ENCODE peak calls at places on chromosomes 13 and 19, in eight cellular contexts. A is progenitor cell of endocrine pancreas; Y is KBM-7; V is effector memory CD8-positive, alpha-beta T cell; O is GM04504; W is tibial nerve; X is naive thymus-derived CD8-positive, alpha-beta T cell; N is pancreas. Q is an unnamed sample.

GRCh38 chr19:33247441-33247819 is 21.8 kb upstream of the SLC7A10 start:
- DNase-seq in X (no peak), W (no peak), Y (no peak), V (no peak), N (no peak), A (no peak), O (no peak), Q (no peak)

GRCh38 chr13:59483441-59484116 is 680.1 kb downstream of the DIAPH3 start:
- DNase-seq in X (no peak), A (no peak), N (no peak), W (no peak), V (no peak), Y (peak), O (no peak), Q (no peak)

GRCh38 chr13:44680746-44681355 is 104.7 kb upstream of the TSC22D1 start:
- DNase-seq in N (no peak), V (no peak), X (no peak), Y (no peak), A (no peak), W (no peak), O (no peak), Q (no peak)

GRCh38 chr13:113137656-113138292 is 15.2 kb downstream of the F10 start:
- DNase-seq in W (no peak), V (no peak), Y (no peak), O (no peak), N (no peak), A (no peak), X (no peak), Q (no peak)

GRCh38 chr19:45110811-45111210 is 17.8 kb downstream of the PPP1R37 start:
- DNase-seq in A (no peak), O (no peak), V (no peak), X (no peak), W (no peak), N (no peak), Y (no peak), Q (no peak)

GRCh38 chr19:21028969-21029268 is 8.5 kb downstream of the ZNF430 start:
- DNase-seq in V (no peak), N (no peak), X (no peak), Y (no peak), O (no peak), A (no peak), W (no peak), Q (no peak)

GRCh38 chr13:112997188-112998135 is 28.4 kb downstream of the MCF2L start:
- DNase-seq in Y (no peak), W (no peak), X (no peak), A (no peak), O (no peak), N (no peak), V (no peak), Q (no peak)

GRCh38 chr13:59477011-59477410 is 686.7 kb downstream of the DIAPH3 start:
- DNase-seq in A (no peak), O (no peak), X (no peak), W (no peak), Y (no peak), N (no peak), V (no peak), Q (no peak)

GRCh38 chr13:33132644-33133440 is 116.6 kb downstream of the KL start:
- DNase-seq in W (no peak), Y (no peak), O (no peak), N (no peak), A (no peak), X (no peak), V (no peak), Q (no peak)

GRCh38 chr13:93398167-93398566 is 171.6 kb downstream of the GPC6 start:
- DNase-seq in N (no peak), X (no peak), A (no peak), V (no peak), W (no peak), O (peak), Y (no peak), Q (no peak)

GRCh38 chr13:35833031-35833430 is 298.2 kb downstream of the DCLK1 start:
- DNase-seq in O (no peak), V (no peak), W (no peak), A (no peak), N (no peak), Y (no peak), X (no peak), Q (no peak)

GRCh38 chr13:97976551-97977375 is 23.3 kb downstream of the IPO5 start:
- DNase-seq in A (peak), V (no peak), Y (no peak), X (peak), W (no peak), O (peak), N (peak), Q (no peak)

GRCh38 chr13:38590796-38591507 is 95.9 kb upstream of the FREM2 start:
- DNase-seq in X (no peak), O (no peak), W (no peak), Y (no peak), A (no peak), N (no peak), V (no peak), Q (no peak)

GRCh38 chr19:10641248-10641647 is 12.9 kb upstream of the ILF3 start:
- DNase-seq in X (no peak), W (no peak), O (no peak), V (no peak), A (no peak), Y (no peak), N (no peak), Q (no peak)

GRCh38 chr19:12482505-12482886 is 2.1 kb downstream of the ZNF709 start:
- DNase-seq in O (no peak), V (no peak), W (no peak), Y (peak), N (no peak), X (no peak), A (no peak), Q (no peak)

GRCh38 chr19:42199440-42200115 is 17.9 kb downstream of the DEDD2 start:
- DNase-seq in N (no peak), W (no peak), Y (no peak), X (peak), O (no peak), V (peak), A (no peak), Q (no peak)